ENCODE peak calls at places on chromosome 7, in five cellular contexts. H, Z, W, D and Y are unnamed samples.

GRCh38 chr7:139709460-139709859 is 68.3 kb downstream of the HIPK2 start:
- DNase-seq in D (no peak), H (peak), W (no peak), Z (no peak), Y (no peak)

GRCh38 chr7:97770845-97771244 is 39.0 kb downstream of the TAC1 start:
- DNase-seq in D (no peak), W (no peak), H (no peak), Z (no peak), Y (no peak)

GRCh38 chr7:42747073-42747472 is 164.8 kb downstream of the C7orf25 start:
- DNase-seq in Z (no peak), H (no peak), W (no peak), D (no peak), Y (no peak)

GRCh38 chr7:2451171-2452073 is 24.8 kb downstream of the GRIFIN start:
- DNase-seq in D (no peak), H (peak), W (peak), Z (no peak), Y (peak)

GRCh38 chr7:98223898-98224700 is 12.9 kb downstream of the BHLHA15 start:
- DNase-seq in D (no peak), Z (no peak), W (peak), H (no peak), Y (no peak)

GRCh38 chr7:31488562-31489203 is 25.2 kb upstream of the ITPRID1 start:
- DNase-seq in H (peak), W (no peak), Z (peak), D (peak), Y (peak)

GRCh38 chr7:140540142-140540777 is 61.0 kb upstream of the MKRN1 start:
- DNase-seq in Z (no peak), D (no peak), W (no peak), H (no peak), Y (no peak)

GRCh38 chr7:28615091-28615490 is 202.8 kb downstream of the CREB5 start:
- DNase-seq in Z (no peak), D (no peak), W (no peak), H (peak), Y (no peak)

GRCh38 chr7:38016567-38016966 is 96.1 kb downstream of the EPDR1 start:
- DNase-seq in D (no peak), W (no peak), Z (no peak), H (no peak), Y (no peak)

GRCh38 chr7:15648461-15648961 is 38.0 kb downstream of the MEOX2 start:
- DNase-seq in H (no peak), Z (peak), D (no peak), W (no peak), Y (no peak)

GRCh38 chr7:3575753-3576531 is 274.9 kb downstream of the SDK1 start:
- DNase-seq in D (no peak), W (no peak), Z (no peak), H (no peak), Y (no peak)

GRCh38 chr7:92750440-92750839 is 85.9 kb downstream of the CDK6 start:
- DNase-seq in Z (no peak), D (no peak), W (no peak), H (peak), Y (no peak)

GRCh38 chr7:17239046-17239445 is 59.4 kb upstream of the AHR start:
- DNase-seq in D (no peak), H (peak), W (no peak), Z (no peak), Y (no peak)

GRCh38 chr7:132526111-132526741 is 50.0 kb downstream of the PLXNA4 start:
- DNase-seq in Z (no peak), W (no peak), H (no peak), D (no peak), Y (no peak)

GRCh38 chr7:32062150-32062549 is 8.1 kb downstream of the PDE1C start:
- DNase-seq in H (peak), W (peak), Z (no peak), D (no peak), Y (peak)

GRCh38 chr7:37342665-37343471 is 105.8 kb downstream of the ELMO1 start:
- DNase-seq in Z (no peak), H (no peak), W (no peak), D (peak), Y (no peak)

GRCh38 chr7:94492601-94493000 is 17.0 kb upstream of the CASD1 start:
- DNase-seq in W (no peak), H (no peak), Z (no peak), D (peak), Y (no peak)

GRCh38 chr7:37916673-37917660 is at the start of gene SFRP4:
- DNase-seq in D (no peak), W (peak), Z (no peak), H (peak), Y (peak)

GRCh38 chr7:27897001-27897400 is 157.0 kb downstream of the TAX1BP1 start:
- DNase-seq in W (no peak), Z (no peak), H (peak), D (no peak), Y (no peak)

GRCh38 chr7:28349637-28350036 is 62.7 kb upstream of the CREB5 start:
- DNase-seq in H (no peak), W (no peak), D (no peak), Z (no peak), Y (no peak)

GRCh38 chr7:2030475-2031456 is 202.0 kb downstream of the MAD1L1 start:
- DNase-seq in Z (no peak), D (no peak), W (peak), H (no peak), Y (no peak)

GRCh38 chr7:45086348-45087065 is 2.3 kb downstream of the NACAD start:
- DNase-seq in Z (no peak), W (peak), D (no peak), H (no peak), Y (no peak)

GRCh38 chr7:140214075-140214684 is 37.4 kb upstream of the KDM7A start:
- DNase-seq in Z (peak), H (peak), W (peak), D (peak), Y (no peak)

GRCh38 chr7:136923111-136923510 is 54.7 kb downstream of the CHRM2 start:
- DNase-seq in H (peak), D (no peak), Z (no peak), W (no peak), Y (no peak)

GRCh38 chr7:142463401-142463850 is 205.6 kb upstream of the PRSS58 start:
- DNase-seq in D (no peak), Z (no peak), W (no peak), H (no peak), Y (no peak)

GRCh38 chr7:13279854-13280435 is 592.5 kb downstream of the ARL4A start:
- DNase-seq in W (no peak), D (no peak), H (peak), Z (no peak), Y (no peak)

GRCh38 chr7:13286916-13287315 is 599.5 kb downstream of the ARL4A start:
- DNase-seq in H (no peak), D (no peak), Z (no peak), W (no peak), Y (no peak)

GRCh38 chr7:13278020-13278419 is 590.6 kb downstream of the ARL4A start:
- DNase-seq in H (no peak), W (no peak), D (no peak), Z (no peak), Y (no peak)

GRCh38 chr7:13276977-13277376 is 589.5 kb downstream of the ARL4A start:
- DNase-seq in Z (no peak), D (no peak), W (no peak), H (peak), Y (no peak)

GRCh38 chr7:13282377-13282980 is 595.0 kb downstream of the ARL4A start:
- DNase-seq in H (peak), W (no peak), Z (no peak), D (no peak), Y (no peak)
- TF ChIP-seq CTCF in H (peak), W (no peak), Z (peak), D (no peak), Y (peak)

DNA sequence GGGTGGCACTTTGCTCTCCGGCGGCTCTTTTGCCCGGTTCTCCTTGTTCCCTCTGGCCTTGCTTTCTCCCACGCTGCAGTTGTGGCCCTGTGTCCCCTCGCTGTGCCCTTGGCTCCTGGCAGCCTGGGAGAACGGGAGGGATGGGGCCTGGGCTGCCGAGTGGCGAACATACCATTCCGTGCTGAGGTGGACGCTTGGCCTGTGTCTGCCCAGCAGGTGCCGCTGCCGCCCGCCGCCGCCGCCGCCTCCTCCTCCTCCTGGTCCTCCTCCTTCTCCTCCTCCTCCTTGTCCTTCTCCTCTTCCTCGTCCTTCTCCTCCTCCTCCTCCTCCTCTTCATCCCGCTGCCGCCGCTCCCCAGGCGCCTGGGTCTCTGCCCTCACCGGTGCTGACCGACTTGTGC is 36.0 kb downstream of the AGAP3 start:
- DNase-seq in D (no peak), W (no peak), Z (no peak), H (no peak), Y (no peak)
- TF ChIP-seq CTCF in D (no peak), W (no peak), Z (no peak), H (no peak), Y (no peak)

GRCh38 chr7:121278120-121279021 is 50.4 kb upstream of the WNT16 start:
- DNase-seq in D (peak), Z (no peak), H (peak), W (no peak), Y (no peak)
- TF ChIP-seq CTCF in D (no peak), Z (no peak), H (no peak), W (no peak), Y (no peak)

DNA sequence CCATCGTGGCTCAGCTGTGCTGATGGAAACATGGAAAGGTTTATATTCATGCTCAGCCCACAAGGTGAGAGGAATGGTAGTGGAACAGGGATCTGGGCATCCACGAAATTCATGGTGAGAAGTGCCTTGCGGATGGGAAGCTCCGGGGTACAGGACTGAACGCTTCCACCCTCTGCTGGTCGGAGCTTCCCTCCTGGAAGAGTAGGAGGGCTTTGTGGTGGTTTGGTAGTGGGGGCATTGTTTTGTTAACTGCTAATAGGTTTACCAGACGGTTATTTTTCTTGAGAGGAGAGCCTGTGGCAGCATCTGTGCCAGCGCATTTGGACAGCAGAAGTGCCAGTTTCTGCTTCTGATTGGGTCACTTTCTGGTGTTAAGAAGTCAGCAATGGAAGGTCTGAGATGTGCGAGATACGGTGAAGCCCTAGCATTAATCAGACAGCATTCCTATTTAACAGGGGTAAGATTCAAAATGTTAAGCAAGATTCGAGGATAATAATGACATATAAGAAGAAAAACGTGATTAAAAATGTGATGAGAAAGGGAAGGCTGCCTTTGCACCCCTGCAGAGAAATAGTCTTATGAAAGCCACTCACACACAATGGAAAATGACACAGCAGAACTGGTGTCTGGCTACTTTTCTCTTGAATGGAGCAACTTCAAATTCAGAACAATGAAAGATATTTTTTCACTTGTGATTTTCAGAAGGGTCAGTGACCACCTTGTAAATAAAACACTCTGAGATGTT is 17.7 kb downstream of the ABCA13 start:
- DNase-seq in H (peak), W (no peak), Z (no peak), D (no peak), Y (no peak)
- TF ChIP-seq CTCF in H (peak), W (no peak), Z (no peak), D (no peak), Y (no peak)

DNA sequence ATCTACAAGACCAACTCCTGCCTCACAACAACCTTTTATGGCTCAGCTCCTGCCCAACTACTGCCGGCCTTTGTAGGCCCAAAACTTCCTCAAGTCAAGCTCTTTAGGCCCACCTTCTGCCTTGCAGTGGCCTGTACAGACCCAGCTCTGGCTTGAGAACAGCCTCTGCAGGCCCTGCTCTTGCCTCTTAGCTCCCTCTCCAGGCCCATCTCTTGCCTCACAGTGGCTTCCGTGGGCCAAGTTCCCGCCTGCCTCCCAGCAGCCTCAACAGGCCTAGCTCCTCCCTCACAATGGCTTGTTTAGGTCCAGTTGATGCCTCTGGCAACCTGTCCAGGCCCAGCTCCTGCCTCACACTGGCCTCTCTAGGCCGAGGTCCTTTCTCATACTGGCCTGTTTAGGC is 32.4 kb upstream of the VKORC1L1 start:
- DNase-seq in W (peak), Z (no peak), D (peak), H (no peak), Y (no peak)
- TF ChIP-seq CTCF in W (no peak), Z (no peak), D (peak), H (no peak), Y (no peak)

DNA sequence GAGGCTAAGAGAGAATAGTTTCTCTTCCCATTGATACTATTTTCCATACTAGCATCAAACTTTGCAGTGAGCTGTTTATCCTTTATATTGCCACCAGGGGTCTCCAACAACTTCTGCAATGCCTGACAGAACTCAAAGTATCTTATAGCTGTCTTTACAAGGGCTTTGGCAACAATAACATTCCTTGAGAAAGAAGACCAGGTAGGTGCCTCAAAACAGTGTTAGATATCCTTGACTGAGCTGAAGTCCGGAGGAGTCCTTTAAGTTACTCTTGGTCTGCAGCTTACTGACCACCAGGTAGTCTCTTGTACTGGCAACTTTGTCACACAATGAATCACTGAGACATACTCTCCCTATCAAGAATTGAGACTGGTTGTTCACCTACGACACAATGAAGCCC is 30.0 kb upstream of the TES start:
- DNase-seq in D (no peak), H (peak), W (no peak), Z (no peak), Y (no peak)
- TF ChIP-seq CTCF in D (peak), H (peak), W (peak), Z (peak), Y (peak)